ENCODE peak calls at places on chromosomes 12 and 14, in five cellular contexts. One of them, this sample, is unnamed.

GRCh38 chr14:99345472-99345871 is 73.5 kb upstream of the BCL11B start:
- DNase-seq in NCI-H82: no peak
- DNase-seq in stimulated activated CD8-positive, alpha-beta memory T cell treated with anti-CD3 and anti-CD28 coated beads, Interleukin-15, amount 100 ng/mL, for 48 hours: no peak
- DNase-seq in substantia nigra: no peak
- DNase-seq in COR-L47: no peak
- DNase-seq in this sample: no peak

GRCh38 chr12:89244536-89244935 is 107.8 kb downstream of the DUSP6 start:
- DNase-seq in NCI-H82: no peak
- DNase-seq in stimulated activated CD8-positive, alpha-beta memory T cell treated with anti-CD3 and anti-CD28 coated beads, Interleukin-15, amount 100 ng/mL, for 48 hours: no peak
- DNase-seq in substantia nigra: no peak
- DNase-seq in COR-L47: no peak
- DNase-seq in this sample: no peak

GRCh38 chr12:112096667-112097066 is 11.9 kb downstream of the NAA25 start:
- DNase-seq in NCI-H82: no peak
- DNase-seq in stimulated activated CD8-positive, alpha-beta memory T cell treated with anti-CD3 and anti-CD28 coated beads, Interleukin-15, amount 100 ng/mL, for 48 hours: no peak
- DNase-seq in substantia nigra: no peak
- DNase-seq in COR-L47: no peak
- DNase-seq in this sample: no peak

GRCh38 chr12:27437839-27438238 is 8.7 kb upstream of the SMCO2 start:
- DNase-seq in NCI-H82: no peak
- DNase-seq in stimulated activated CD8-positive, alpha-beta memory T cell treated with anti-CD3 and anti-CD28 coated beads, Interleukin-15, amount 100 ng/mL, for 48 hours: no peak
- DNase-seq in substantia nigra: no peak
- DNase-seq in COR-L47: no peak
- DNase-seq in this sample: no peak

GRCh38 chr12:122871851-122872785 is 23.8 kb downstream of the VPS37B start:
- DNase-seq in NCI-H82: peak; percentile 33
- DNase-seq in stimulated activated CD8-positive, alpha-beta memory T cell treated with anti-CD3 and anti-CD28 coated beads, Interleukin-15, amount 100 ng/mL, for 48 hours: peak; percentile 51
- DNase-seq in substantia nigra: peak; percentile 53
- DNase-seq in COR-L47: peak; percentile 96
- DNase-seq in this sample: peak; percentile 33

GRCh38 chr12:85733441-85733840 is 102.8 kb downstream of the RASSF9 start:
- DNase-seq in NCI-H82: no peak
- DNase-seq in stimulated activated CD8-positive, alpha-beta memory T cell treated with anti-CD3 and anti-CD28 coated beads, Interleukin-15, amount 100 ng/mL, for 48 hours: no peak
- DNase-seq in substantia nigra: no peak
- DNase-seq in COR-L47: no peak
- DNase-seq in this sample: no peak

GRCh38 chr12:3898751-3899150 is 25.6 kb upstream of the PARP11 start:
- DNase-seq in NCI-H82: no peak
- DNase-seq in stimulated activated CD8-positive, alpha-beta memory T cell treated with anti-CD3 and anti-CD28 coated beads, Interleukin-15, amount 100 ng/mL, for 48 hours: no peak
- DNase-seq in substantia nigra: no peak
- DNase-seq in COR-L47: no peak
- DNase-seq in this sample: no peak

GRCh38 chr12:24814379-24815086 is 134.4 kb downstream of the BCAT1 start:
- DNase-seq in NCI-H82: no peak
- DNase-seq in stimulated activated CD8-positive, alpha-beta memory T cell treated with anti-CD3 and anti-CD28 coated beads, Interleukin-15, amount 100 ng/mL, for 48 hours: no peak
- DNase-seq in substantia nigra: no peak
- DNase-seq in COR-L47: no peak
- DNase-seq in this sample: no peak

GRCh38 chr14:75793806-75794205 is 132.8 kb downstream of the TTLL5 start:
- DNase-seq in NCI-H82: peak; percentile 6
- DNase-seq in stimulated activated CD8-positive, alpha-beta memory T cell treated with anti-CD3 and anti-CD28 coated beads, Interleukin-15, amount 100 ng/mL, for 48 hours: no peak
- DNase-seq in substantia nigra: no peak
- DNase-seq in COR-L47: no peak
- DNase-seq in this sample: no peak

GRCh38 chr14:33120341-33120740 is 181.7 kb downstream of the NPAS3 start:
- DNase-seq in NCI-H82: no peak
- DNase-seq in stimulated activated CD8-positive, alpha-beta memory T cell treated with anti-CD3 and anti-CD28 coated beads, Interleukin-15, amount 100 ng/mL, for 48 hours: no peak
- DNase-seq in substantia nigra: no peak
- DNase-seq in COR-L47: no peak
- DNase-seq in this sample: no peak

GRCh38 chr14:91891721-91892220 is 24.4 kb upstream of the TC2N start:
- DNase-seq in NCI-H82: no peak
- DNase-seq in stimulated activated CD8-positive, alpha-beta memory T cell treated with anti-CD3 and anti-CD28 coated beads, Interleukin-15, amount 100 ng/mL, for 48 hours: no peak
- DNase-seq in substantia nigra: peak; percentile 71
- DNase-seq in COR-L47: no peak
- DNase-seq in this sample: no peak

GRCh38 chr12:112843272-112843671 is 51.7 kb downstream of the RPH3A start:
- DNase-seq in NCI-H82: peak; percentile 70
- DNase-seq in stimulated activated CD8-positive, alpha-beta memory T cell treated with anti-CD3 and anti-CD28 coated beads, Interleukin-15, amount 100 ng/mL, for 48 hours: no peak
- DNase-seq in substantia nigra: no peak
- DNase-seq in COR-L47: peak; percentile 96
- DNase-seq in this sample: no peak

GRCh38 chr12:121805171-121805687 is 1.4 kb downstream of the SETD1B start:
- DNase-seq in NCI-H82: peak; percentile 48
- DNase-seq in stimulated activated CD8-positive, alpha-beta memory T cell treated with anti-CD3 and anti-CD28 coated beads, Interleukin-15, amount 100 ng/mL, for 48 hours: no peak
- DNase-seq in substantia nigra: no peak
- DNase-seq in COR-L47: no peak
- DNase-seq in this sample: no peak

GRCh38 chr12:14946856-14947255 is 8.5 kb upstream of the ERP27 start:
- DNase-seq in NCI-H82: no peak
- DNase-seq in stimulated activated CD8-positive, alpha-beta memory T cell treated with anti-CD3 and anti-CD28 coated beads, Interleukin-15, amount 100 ng/mL, for 48 hours: no peak
- DNase-seq in substantia nigra: no peak
- DNase-seq in COR-L47: no peak
- DNase-seq in this sample: no peak

GRCh38 chr14:21631084-21631483 is 3.7 kb downstream of the OR10G2 start:
- DNase-seq in NCI-H82: no peak
- DNase-seq in stimulated activated CD8-positive, alpha-beta memory T cell treated with anti-CD3 and anti-CD28 coated beads, Interleukin-15, amount 100 ng/mL, for 48 hours: no peak
- DNase-seq in substantia nigra: no peak
- DNase-seq in COR-L47: no peak
- DNase-seq in this sample: no peak

GRCh38 chr12:56120158-56120846 is 2.2 kb downstream of the ZC3H10 start:
- DNase-seq in NCI-H82: no peak
- DNase-seq in stimulated activated CD8-positive, alpha-beta memory T cell treated with anti-CD3 and anti-CD28 coated beads, Interleukin-15, amount 100 ng/mL, for 48 hours: no peak
- DNase-seq in substantia nigra: no peak
- DNase-seq in COR-L47: no peak
- DNase-seq in this sample: no peak

GRCh38 chr12:45192707-45193106 is 23.2 kb upstream of the ANO6 start:
- DNase-seq in NCI-H82: no peak
- DNase-seq in stimulated activated CD8-positive, alpha-beta memory T cell treated with anti-CD3 and anti-CD28 coated beads, Interleukin-15, amount 100 ng/mL, for 48 hours: no peak
- DNase-seq in substantia nigra: no peak
- DNase-seq in COR-L47: no peak
- DNase-seq in this sample: no peak

GRCh38 chr14:96698846-96699543 is 98.2 kb upstream of the VRK1 start:
- DNase-seq in NCI-H82: no peak
- DNase-seq in stimulated activated CD8-positive, alpha-beta memory T cell treated with anti-CD3 and anti-CD28 coated beads, Interleukin-15, amount 100 ng/mL, for 48 hours: no peak
- DNase-seq in substantia nigra: no peak
- DNase-seq in COR-L47: no peak
- DNase-seq in this sample: no peak